ENCODE peak calls at places on chromosomes 11 and 22, in six cellular contexts. Z, B, S, R, G and J are unnamed samples.

GRCh38 chr11:93817426-93818348 is 32.7 kb downstream of the VSTM5 start:
- DNase-seq in Z (no peak), B (no peak), S (no peak), R (no peak), G (peak; percentile 85), J (no peak)

GRCh38 chr22:46069518-46070214 is 80.7 kb upstream of the PPARA start:
- DNase-seq in Z (peak; percentile 25), B (no peak), S (peak; percentile 91), R (no peak), G (no peak), J (peak; percentile 28)

GRCh38 chr11:9138612-9139579 is 47.5 kb upstream of the SCUBE2 start:
- DNase-seq in Z (no peak), B (no peak), S (peak; percentile 95), R (no peak), G (no peak), J (peak; percentile 79)

GRCh38 chr22:22609271-22609670 is 35.1 kb upstream of the GGTLC2 start:
- DNase-seq in Z (no peak), B (no peak), S (peak; percentile 8), R (no peak), G (no peak), J (no peak)

GRCh38 chr11:129163714-129164164 is 28.4 kb downstream of the ARHGAP32 start:
- DNase-seq in Z (no peak), B (no peak), S (peak; percentile 10), R (no peak), G (no peak), J (no peak)

GRCh38 chr11:76824083-76824939 is 36.4 kb upstream of the ACER3 start:
- DNase-seq in Z (no peak), B (no peak), S (peak; percentile 54), R (no peak), G (no peak), J (peak; percentile 66)

GRCh38 chr11:66546368-66546965 is at the start of gene ACTN3:
- DNase-seq in Z (peak; percentile 88), B (peak; percentile 59), S (no peak), R (peak; percentile 66), G (peak; percentile 57), J (no peak)

GRCh38 chr22:24421428-24421931 is 5.9 kb upstream of the ADORA2A start:
- DNase-seq in Z (peak; percentile 91), B (peak; percentile 77), S (no peak), R (no peak), G (peak; percentile 93), J (no peak)

GRCh38 chr22:28674121-28674563 is 5.5 kb downstream of the TTC28 start:
- DNase-seq in Z (no peak), B (no peak), S (peak; percentile 43), R (no peak), G (no peak), J (peak; percentile 71)

GRCh38 chr22:40033586-40034380 is 39.0 kb downstream of the FAM83F start:
- DNase-seq in Z (no peak), B (no peak), S (no peak), R (no peak), G (no peak), J (no peak)

GRCh38 chr11:47688101-47688500 is 27.1 kb downstream of the AGBL2 start:
- DNase-seq in Z (no peak), B (no peak), S (no peak), R (no peak), G (no peak), J (peak; percentile 9)

GRCh38 chr11:103659138-103659734 is 377.2 kb upstream of the DDI1 start:
- DNase-seq in Z (peak; percentile 26), B (no peak), S (no peak), R (no peak), G (peak; percentile 60), J (no peak)

GRCh38 chr11:22780914-22781593 is 48.5 kb downstream of the SVIP start:
- DNase-seq in Z (no peak), B (no peak), S (no peak), R (peak; percentile 6), G (peak; percentile 43), J (no peak)

GRCh38 chr11:62458212-62459002 is 39.6 kb downstream of the SCGB1A1 start:
- DNase-seq in Z (no peak), B (no peak), S (peak; percentile 27), R (no peak), G (no peak), J (peak; percentile 28)

GRCh38 chr22:30432520-30432919 is 7.0 kb downstream of the MTFP1 start:
- DNase-seq in Z (no peak), B (no peak), S (no peak), R (no peak), G (no peak), J (no peak)
- H2BK15ac ChIP-seq in Z (no peak overlapping the region), B (no peak overlapping the region), S (no peak overlapping the region), R (peak overlapping the region; percentile 3), G (no peak overlapping the region), J (no peak overlapping the region)

GRCh38 chr11:64604458-64605247 is 13.6 kb downstream of the SLC22A12 start:
- DNase-seq in Z (no peak), B (no peak), S (no peak), R (no peak), G (peak; percentile 46), J (no peak)

GRCh38 chr11:64603411-64604110 is 12.5 kb downstream of the SLC22A12 start:
- DNase-seq in Z (no peak), B (no peak), S (no peak), R (no peak), G (no peak), J (no peak)

GRCh38 chr11:64601605-64602465 is 10.8 kb downstream of the SLC22A12 start:
- DNase-seq in Z (no peak), B (no peak), S (no peak), R (no peak), G (no peak), J (no peak)

GRCh38 chr11:64600281-64600992 is 9.4 kb downstream of the SLC22A12 start:
- DNase-seq in Z (no peak), B (no peak), S (no peak), R (no peak), G (no peak), J (no peak)

DNA sequence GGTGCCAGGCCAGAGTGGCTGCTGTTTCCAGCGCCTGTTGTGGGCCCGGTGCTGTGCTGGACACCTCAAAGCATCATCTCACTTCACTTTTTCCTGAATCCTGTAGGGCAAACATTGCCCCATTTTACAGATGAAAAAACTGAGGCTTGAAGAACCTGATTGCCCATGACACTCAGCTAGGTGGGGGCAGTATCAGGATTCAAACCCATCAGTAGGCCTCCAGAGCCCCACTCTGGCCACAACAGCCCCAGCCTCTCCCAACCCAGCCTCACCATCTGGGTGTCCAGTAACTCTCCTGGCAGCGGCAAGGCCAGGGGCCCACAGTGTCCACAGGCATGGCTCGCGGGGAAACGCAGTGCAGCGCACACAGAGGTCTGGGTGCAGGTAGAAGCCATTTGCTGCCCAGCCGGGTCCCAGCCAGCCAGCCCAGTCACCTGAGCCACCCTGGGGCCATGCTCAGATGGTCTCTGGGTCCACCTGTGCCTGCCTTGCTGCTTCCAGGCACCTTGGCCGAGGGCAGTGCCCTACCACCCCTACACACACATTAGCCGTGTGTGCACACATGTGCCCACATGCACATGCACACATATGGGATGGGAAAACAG is 11.5 kb downstream of the SLC22A12 start:
- DNase-seq in Z (no peak), B (no peak), S (no peak), R (no peak), G (no peak), J (no peak)
- H2BK15ac ChIP-seq in Z (no peak overlapping the region), B (no peak overlapping the region), S (no peak overlapping the region), R (no peak overlapping the region), G (no peak overlapping the region), J (no peak overlapping the region)

GRCh38 chr22:49701380-49702067 is 126.1 kb downstream of the BRD1 start:
- DNase-seq in Z (no peak), B (no peak), S (no peak), R (no peak), G (peak; percentile 33), J (no peak)
- H2BK15ac ChIP-seq in Z (no peak overlapping the region), B (no peak overlapping the region), S (no peak overlapping the region), R (no peak overlapping the region), G (no peak overlapping the region), J (no peak overlapping the region)

GRCh38 chr11:3782963-3783362 is 14.4 kb downstream of the NUP98 start:
- DNase-seq in Z (peak; percentile 36), B (no peak), S (no peak), R (no peak), G (peak; percentile 30), J (no peak)
- H2BK15ac ChIP-seq in Z (no peak overlapping the region), B (no peak overlapping the region), S (no peak overlapping the region), R (no peak overlapping the region), G (no peak overlapping the region), J (no peak overlapping the region)

DNA sequence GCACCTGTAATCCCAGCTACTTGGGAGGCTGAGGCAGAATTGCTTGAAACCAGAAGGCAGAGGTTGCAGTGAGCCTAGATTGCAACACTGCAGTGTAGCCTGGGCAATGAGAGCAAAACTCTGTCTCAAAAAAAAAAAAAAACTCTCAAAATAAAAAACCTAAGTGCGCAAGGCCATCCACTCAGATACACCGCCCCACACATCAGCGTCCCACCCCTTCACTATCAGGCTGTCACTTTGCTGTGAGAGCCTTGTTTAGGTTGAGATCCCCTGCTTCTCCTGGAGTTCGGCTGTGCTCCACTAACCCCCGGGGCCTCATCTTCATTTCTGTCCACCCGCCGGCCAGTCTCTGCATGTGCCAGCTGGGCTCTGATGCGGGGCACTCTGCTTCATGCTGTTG is 12.1 kb downstream of the SLC25A1 start:
- DNase-seq in Z (no peak), B (no peak), S (no peak), R (no peak), G (no peak), J (no peak)
- H2BK15ac ChIP-seq in Z (no peak overlapping the region), B (no peak overlapping the region), S (no peak overlapping the region), R (no peak overlapping the region), G (no peak overlapping the region), J (no peak overlapping the region)

DNA sequence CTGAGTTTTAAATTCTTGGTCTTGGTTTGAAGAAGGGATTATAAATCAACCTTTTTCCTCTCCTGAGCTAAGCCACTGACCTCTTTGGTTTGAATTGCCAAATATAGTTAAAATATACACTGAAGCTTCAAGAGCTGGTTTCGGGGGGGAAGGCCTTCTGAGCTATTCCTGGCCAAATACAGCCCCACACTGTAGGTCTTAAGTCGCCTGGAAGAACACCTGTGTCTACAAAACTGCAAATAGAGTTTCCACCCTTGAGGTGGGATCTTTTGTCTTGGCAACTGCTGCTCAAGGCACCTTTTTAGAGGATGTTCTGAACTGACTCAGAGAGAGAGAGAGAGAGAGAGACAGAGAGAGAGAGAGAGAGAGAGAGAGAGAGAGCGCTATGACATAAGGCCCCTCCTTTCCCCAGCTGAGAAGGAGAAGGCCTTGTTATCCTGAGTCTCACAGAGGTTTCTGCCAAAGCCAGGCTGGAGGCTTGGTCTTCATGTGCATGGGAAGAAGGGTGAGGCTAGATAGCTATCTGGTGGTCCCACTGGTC is 5.5 kb downstream of the ADM start:
- DNase-seq in Z (no peak), B (no peak), S (peak; percentile 68), R (no peak), G (peak; percentile 67), J (peak; percentile 68)
- H2BK15ac ChIP-seq in Z (no peak overlapping the region), B (no peak overlapping the region), S (peak overlapping the region; percentile 4), R (no peak overlapping the region), G (no peak overlapping the region), J (no peak overlapping the region)